ENCODE peak calls at places on chromosome 10, in eight cellular contexts. R is NCI-H2081; F is NK-92 treated with Interleukin-12 subunit alpha and Interleukin-12 subunit beta, amount 100 ng/mL, for 24 hours; Y is left ventricle myocardium inferior; G is right cardiac atrium; J is NCI-H748 treated with DMSO at 0.1 percent for 48 hours; X is activated CD8-positive, alpha-beta memory T cell treated with anti-CD3 and anti-CD28 coated beads for 1 hour; P is hypothalamus. U is an unnamed sample.

GRCh38 chr10:113825791-113826190 is 28.1 kb downstream of the DCLRE1A start:
- DNase-seq in F (no peak), G (no peak), Y (no peak), X (no peak), J (no peak), P (no peak), R (no peak), U (no peak)

GRCh38 chr10:76899490-76899889 is 738.1 kb downstream of the KCNMA1 start:
- DNase-seq in G (no peak), Y (no peak), R (no peak), J (no peak), F (no peak), X (no peak), P (no peak), U (no peak)

GRCh38 chr10:121988361-121989324 is at the start of gene TACC2:
- DNase-seq in F (no peak), Y (no peak), R (no peak), X (no peak), J (no peak), P (no peak), G (no peak), U (no peak)

GRCh38 chr10:78267070-78267469 is 233.4 kb downstream of the RPS24 start:
- DNase-seq in X (no peak), G (no peak), J (no peak), P (no peak), F (no peak), R (no peak), Y (no peak), U (no peak)

GRCh38 chr10:108957681-108958080 is 965.6 kb downstream of the XPNPEP1 start:
- DNase-seq in X (no peak), F (no peak), Y (no peak), R (no peak), J (no peak), G (no peak), P (no peak), U (no peak)

GRCh38 chr10:100520811-100521210 is 1.1 kb upstream of the SEC31B start:
- DNase-seq in Y (no peak), G (no peak), X (no peak), F (no peak), R (no peak), J (no peak), P (no peak), U (no peak)

GRCh38 chr10:26334232-26334931 is 103.8 kb upstream of the APBB1IP start:
- DNase-seq in X (no peak), P (no peak), R (no peak), F (no peak), J (no peak), G (no peak), Y (no peak), U (no peak)

GRCh38 chr10:33927347-33927746 is 592.9 kb upstream of the NRP1 start:
- DNase-seq in G (no peak), P (no peak), J (no peak), X (no peak), F (no peak), R (no peak), Y (no peak), U (no peak)

GRCh38 chr10:30472414-30473155 is 38.6 kb downstream of the MAP3K8 start:
- DNase-seq in R (no peak), Y (no peak), G (no peak), F (no peak), P (no peak), J (no peak), X (no peak), U (no peak)

U was measured in NB4.